ENCODE peak calls at places on chromosome 17, in seven cellular contexts. T is transverse colon, A is stomach, G is endothelial cell of umbilical vein, Z is HCT116, R is upper lobe of left lung, Y is H1. W is an unnamed sample.

GRCh38 chr17:81976332-81977210 is 858 bp upstream of the ASPSCR1 start:
- DNase-seq in Z (no peak), T (peak), A (peak), R (peak), Y (no peak), G (peak), W (peak)

GRCh38 chr17:40567377-40567776 is 2.1 kb upstream of the CCR7 start:
- DNase-seq in Z (no peak), Y (no peak), A (no peak), T (no peak), G (no peak), R (no peak), W (no peak)

GRCh38 chr17:80986046-80986445 is 5.6 kb upstream of the CHMP6 start:
- DNase-seq in G (no peak), A (no peak), T (no peak), Y (no peak), R (no peak), Z (no peak), W (no peak)

GRCh38 chr17:34082404-34082803 is 172.7 kb upstream of the CCL2 start:
- DNase-seq in Y (no peak), Z (no peak), T (no peak), A (no peak), G (no peak), R (no peak), W (no peak)

GRCh38 chr17:18038149-18038850 is 668 bp downstream of the ATPAF2 start:
- DNase-seq in Y (no peak), R (no peak), A (no peak), G (peak), T (no peak), Z (no peak), W (no peak)

GRCh38 chr17:81821147-81821546 is 11.9 kb downstream of the MCRIP1 start:
- DNase-seq in T (no peak), R (no peak), G (no peak), Z (no peak), Y (no peak), A (no peak), W (no peak)

GRCh38 chr17:1714488-1714979 is 4.4 kb upstream of the TLCD2 start:
- DNase-seq in Z (peak), Y (peak), R (peak), G (peak), A (peak), T (peak), W (peak)

GRCh38 chr17:44533533-44534246 is 23.6 kb upstream of the FZD2 start:
- DNase-seq in Z (peak), R (peak), A (peak), T (peak), Y (no peak), G (peak), W (peak)

GRCh38 chr17:9473716-9474115 is 101.9 kb downstream of the STX8 start:
- DNase-seq in T (no peak), Y (no peak), R (no peak), A (no peak), Z (no peak), G (no peak), W (no peak)

GRCh38 chr17:50187403-50187735 is 14.1 kb downstream of the COL1A1 start:
- DNase-seq in Z (no peak), R (no peak), T (no peak), Y (no peak), A (no peak), G (no peak), W (no peak)

GRCh38 chr17:32488177-32488542 is 1.4 kb downstream of the CDK5R1 start:
- DNase-seq in G (no peak), Y (no peak), T (no peak), A (no peak), Z (no peak), R (no peak), W (no peak)

DNA sequence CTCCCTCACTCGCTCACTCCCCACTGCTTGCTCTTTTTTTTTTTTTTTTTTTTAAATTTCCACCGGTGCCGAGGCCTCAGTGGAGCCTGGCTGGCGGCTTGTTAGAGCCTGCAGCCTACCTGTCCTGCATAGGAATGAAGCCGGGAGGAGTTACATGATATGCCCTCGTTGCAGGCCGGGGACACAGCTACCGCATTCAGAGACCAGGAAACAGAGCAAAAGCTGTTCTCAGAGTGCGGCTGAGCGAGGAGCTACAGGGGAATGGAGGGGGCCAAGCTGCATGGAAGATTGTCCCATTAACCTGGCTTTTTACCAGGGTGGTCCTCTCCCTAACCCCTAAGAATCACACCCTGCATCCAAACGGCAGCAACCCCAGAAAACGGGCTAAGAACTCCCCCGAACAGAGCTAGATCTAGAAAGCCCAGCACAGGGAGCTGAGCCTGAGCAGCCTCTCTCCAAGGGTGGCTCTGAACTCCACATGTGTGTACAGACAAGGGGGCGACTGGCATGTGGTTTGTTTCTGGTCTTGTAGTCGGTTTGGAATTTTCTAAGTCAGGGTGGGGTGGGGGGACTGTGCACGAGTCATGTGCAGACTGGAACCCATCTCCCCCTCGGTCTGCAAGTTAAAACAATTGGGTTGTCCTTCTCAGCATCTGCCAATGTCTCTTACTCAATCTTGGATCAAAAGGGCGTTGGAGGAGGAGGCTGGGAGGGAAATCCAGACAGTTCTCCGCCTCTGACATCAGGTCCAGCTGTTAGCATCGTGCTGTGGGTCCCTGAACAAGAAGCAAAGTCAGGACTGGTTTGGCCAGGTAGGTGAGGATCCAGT is 381.5 kb downstream of the SOX9 start:
- DNase-seq in G (no peak), R (no peak), Y (no peak), Z (no peak), A (peak), T (peak), W (peak)
- H3K27ac ChIP-seq in G (no peak), R (peak), Y (no peak), Z (no peak), A (peak), T (peak), W (no peak)

DNA sequence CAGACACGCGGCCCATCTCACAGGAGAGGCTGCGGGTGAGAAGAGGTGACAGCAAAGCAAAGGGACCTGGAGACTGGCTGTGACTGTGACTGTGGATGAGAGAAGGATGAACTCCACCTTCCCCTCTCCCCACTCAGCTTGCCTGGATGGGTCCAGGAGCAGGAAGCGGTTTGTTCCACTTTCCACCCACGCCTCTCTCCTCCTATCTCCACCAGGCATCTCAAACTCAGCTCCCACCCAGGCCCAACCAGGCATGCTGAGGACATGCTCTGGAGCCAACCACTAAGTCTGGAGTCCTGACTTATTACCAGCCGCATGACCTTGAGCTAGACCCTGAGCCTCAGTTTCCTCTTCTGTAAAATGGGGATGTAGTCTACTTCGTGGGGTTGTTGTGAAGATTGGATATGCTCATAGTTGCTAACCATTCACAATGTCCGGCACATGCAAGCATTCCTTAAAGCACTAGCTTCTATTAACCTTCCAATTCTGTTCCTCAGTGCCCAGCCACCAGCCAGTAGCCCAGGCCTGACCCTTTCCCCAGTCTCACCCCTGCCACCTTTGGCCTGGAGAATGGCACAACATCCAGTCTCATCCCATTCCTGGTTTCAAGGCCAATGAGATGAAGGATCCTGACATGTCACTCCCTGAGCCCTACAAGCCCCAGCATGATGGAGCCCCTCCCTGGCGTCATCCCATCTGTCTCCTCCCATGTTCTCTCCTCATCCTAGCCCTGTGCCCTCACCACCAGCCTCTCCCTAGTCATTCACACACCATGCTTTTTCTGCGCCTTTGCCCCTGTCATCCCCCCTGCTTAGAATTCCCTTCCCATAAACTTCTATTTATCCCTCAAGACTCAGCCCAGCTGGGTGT is 2.3 kb downstream of the GAS2L2 start:
- DNase-seq in R (no peak), Y (no peak), T (no peak), A (no peak), Z (no peak), G (no peak), W (no peak)
- TF ChIP-seq CTCF in R (no peak), Y (no peak), T (no peak), A (no peak), Z (no peak), G (no peak), W (no peak)

GRCh38 chr17:60387666-60388065 is 4.3 kb downstream of the USP32 start:
- DNase-seq in Y (no peak), T (no peak), A (no peak), R (no peak), Z (no peak), G (no peak), W (no peak)

GRCh38 chr17:60383379-60383778 is 8.6 kb downstream of the USP32 start:
- DNase-seq in R (no peak), G (no peak), A (no peak), T (no peak), Y (no peak), Z (no peak), W (no peak)

GRCh38 chr17:60388742-60389141 is 3.2 kb downstream of the USP32 start:
- DNase-seq in A (no peak), Y (no peak), Z (no peak), G (no peak), T (no peak), R (no peak), W (no peak)

GRCh38 chr17:60386475-60387058 is 5.4 kb downstream of the USP32 start:
- DNase-seq in Y (no peak), Z (no peak), A (no peak), R (no peak), G (no peak), T (no peak), W (no peak)

DNA sequence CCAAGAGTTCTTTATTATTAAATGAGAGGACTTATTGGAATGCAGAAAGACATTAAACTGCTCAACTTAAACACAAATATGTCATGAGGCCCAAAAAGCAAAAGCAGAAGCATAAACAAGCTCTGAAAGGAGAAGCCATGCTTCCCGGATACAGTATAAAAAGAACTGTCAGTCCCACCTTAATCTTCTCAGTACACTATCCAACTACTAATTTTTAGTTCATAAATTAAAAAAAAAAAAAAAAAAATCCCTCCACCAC is 5.9 kb downstream of the USP32 start:
- DNase-seq in R (no peak), G (no peak), A (no peak), Y (no peak), Z (no peak), T (no peak), W (no peak)
- TF ChIP-seq POLR2AphosphoS5 in R (no peak), G (no peak), A (no peak), Y (no peak), Z (no peak), T (no peak), W (no peak)

GRCh38 chr17:47697948-47698711 is 4.2 kb downstream of the TBKBP1 start:
- DNase-seq in R (no peak), A (no peak), G (no peak), Y (no peak), T (no peak), Z (no peak), W (peak)
- H3K27ac ChIP-seq in R (no peak), A (no peak), G (no peak), Y (no peak), T (no peak), Z (no peak), W (no peak)

W was measured in spleen.